ENCODE peak calls at places on chromosomes 16 and 17, in ten cellular contexts. M is A549; C is heart left ventricle; K is left ventricle myocardium inferior; X is fibroblast of villous mesenchyme; F is WTC11; I is pancreas; L is kidney epithelial cell; O is CD4-positive, alpha-beta T cell; N is activated B cell treated with CpG ODN at 0.5 μM for 24 hours. S is an unnamed sample.

GRCh38 chr16:87000007-87000406 is 317.2 kb downstream of the C16orf95 start:
- DNase-seq in M (peak), L (peak), F (no peak), K (no peak), N (no peak), I (no peak), C (no peak), O (no peak), X (no peak), S (no peak)

GRCh38 chr17:47649972-47650524 is 329 bp downstream of the KPNB1 start:
- DNase-seq in K (no peak), C (no peak), X (no peak), L (no peak), O (peak), M (no peak), N (no peak), F (no peak), I (no peak), S (no peak)

GRCh38 chr17:34371405-34371804 is 8.4 kb upstream of the CCL1 start:
- DNase-seq in X (no peak), N (no peak), K (no peak), I (no peak), F (no peak), L (no peak), O (no peak), M (no peak), C (no peak), S (no peak)

GRCh38 chr17:82882715-82883446 is 43.1 kb upstream of the ZNF750 start:
- DNase-seq in X (no peak), C (peak), O (peak), K (no peak), M (no peak), N (no peak), I (peak), F (no peak), L (no peak), S (peak)

GRCh38 chr16:49120631-49121030 is 161.0 kb downstream of the CBLN1 start:
- DNase-seq in I (no peak), L (no peak), F (no peak), M (no peak), K (no peak), C (no peak), X (no peak), N (no peak), O (no peak), S (no peak)

GRCh38 chr16:67897231-67897630 is 4.2 kb downstream of the PSKH1 start:
- DNase-seq in K (no peak), L (no peak), N (no peak), I (no peak), F (no peak), C (no peak), M (no peak), O (no peak), X (peak), S (no peak)

GRCh38 chr17:76496464-76496863 is 4.8 kb downstream of the RHBDF2 start:
- DNase-seq in K (no peak), C (no peak), O (no peak), N (no peak), M (no peak), X (no peak), F (no peak), I (no peak), L (no peak), S (no peak)

GRCh38 chr16:1781254-1781653 is 1.1 kb downstream of the SPSB3 start:
- DNase-seq in N (no peak), I (peak), F (no peak), O (no peak), L (no peak), M (no peak), C (peak), X (no peak), K (no peak), S (no peak)

GRCh38 chr17:40564883-40565744 is at the start of gene CCR7:
- DNase-seq in I (no peak), M (no peak), N (peak), F (no peak), C (no peak), K (no peak), O (peak), X (no peak), L (no peak), S (peak)

GRCh38 chr17:65656390-65657250 is 95.2 kb upstream of the AXIN2 start:
- DNase-seq in I (no peak), C (no peak), M (peak), O (no peak), L (no peak), N (no peak), X (peak), F (no peak), K (no peak), S (no peak)

GRCh38 chr16:86876499-86876898 is 298.1 kb downstream of the FOXL1 start:
- DNase-seq in X (no peak), M (no peak), K (no peak), I (no peak), L (no peak), O (no peak), F (no peak), N (no peak), C (no peak), S (no peak)

GRCh38 chr17:47871048-47871447 is 20.1 kb upstream of the SP6 start:
- DNase-seq in O (no peak), K (no peak), M (no peak), I (no peak), L (no peak), F (no peak), C (no peak), N (no peak), X (no peak), S (no peak)

GRCh38 chr16:726438-727290 is at the start of the genes CCDC78 and HAGHL:
- DNase-seq in N (peak), C (peak), M (no peak), I (no peak), K (peak), X (peak), O (peak), F (peak), L (no peak), S (peak)

GRCh38 chr16:66152841-66153525 is 213.5 kb upstream of the CDH5 start:
- DNase-seq in L (no peak), M (peak), N (no peak), C (no peak), F (no peak), I (no peak), O (no peak), X (peak), K (no peak), S (no peak)

GRCh38 chr17:50144845-50145531 is 5.5 kb downstream of the PPP1R9B start:
- DNase-seq in K (no peak), I (no peak), C (peak), F (no peak), N (no peak), X (no peak), O (no peak), L (no peak), M (no peak), S (no peak)

GRCh38 chr17:82754297-82755208 is 2.7 kb downstream of the TBCD start:
- DNase-seq in C (no peak), M (peak), F (peak), N (no peak), I (no peak), K (no peak), L (no peak), O (no peak), X (peak), S (no peak)

GRCh38 chr17:57957120-57957850 is 2.1 kb upstream of the CUEDC1 start:
- DNase-seq in N (no peak), F (no peak), C (no peak), L (no peak), M (no peak), K (no peak), X (no peak), O (no peak), I (no peak), S (no peak)

GRCh38 chr17:38443356-38444026 is 15.2 kb downstream of the ARHGAP23 start:
- DNase-seq in O (no peak), M (no peak), K (no peak), N (no peak), C (no peak), X (no peak), L (no peak), F (no peak), I (no peak), S (no peak)

GRCh38 chr16:20853981-20854620 is 46.1 kb downstream of the DCUN1D3 start:
- DNase-seq in I (no peak), X (no peak), F (no peak), C (no peak), L (no peak), K (no peak), M (no peak), N (no peak), O (no peak), S (no peak)

GRCh38 chr16:24208710-24209109 is 47.4 kb upstream of the CACNG3 start:
- DNase-seq in X (no peak), N (no peak), M (no peak), I (no peak), F (peak), L (no peak), K (no peak), C (no peak), O (no peak), S (no peak)

GRCh38 chr17:56908061-56908542 is 5.7 kb downstream of the TRIM25 start:
- DNase-seq in I (no peak), L (no peak), O (peak), N (peak), M (peak), K (peak), C (peak), X (no peak), F (no peak), S (peak)

GRCh38 chr16:58464916-58465731 is 34.8 kb upstream of the NDRG4 start:
- DNase-seq in X (no peak), C (peak), L (no peak), O (no peak), I (no peak), M (peak), N (no peak), K (no peak), F (peak), S (no peak)

GRCh38 chr16:71520550-71520949 is 5.7 kb upstream of the CHST4 start:
- DNase-seq in K (no peak), N (no peak), L (no peak), C (no peak), X (no peak), O (no peak), M (no peak), F (no peak), I (no peak), S (no peak)

GRCh38 chr17:30788918-30789317 is 35.6 kb downstream of the CRLF3 start:
- DNase-seq in K (no peak), M (no peak), O (no peak), C (no peak), X (no peak), L (no peak), F (no peak), N (no peak), I (no peak), S (no peak)

GRCh38 chr16:68563631-68564366 is 24.7 kb downstream of the ZFP90 start:
- DNase-seq in N (no peak), I (no peak), M (peak), O (no peak), C (no peak), X (no peak), F (no peak), K (no peak), L (no peak), S (no peak)

GRCh38 chr16:85835227-85835751 is 35.8 kb downstream of the COX4I1 start:
- DNase-seq in M (no peak), L (no peak), N (no peak), F (no peak), I (no peak), X (no peak), C (no peak), K (no peak), O (no peak), S (no peak)

GRCh38 chr17:72726936-72727335 is 365.6 kb downstream of the SLC39A11 start:
- DNase-seq in F (no peak), X (no peak), I (no peak), N (no peak), C (no peak), L (peak), O (peak), M (no peak), K (no peak), S (no peak)

GRCh38 chr17:5378566-5379207 is 40.8 kb downstream of the NUP88 start:
- DNase-seq in X (no peak), I (no peak), N (no peak), O (no peak), M (no peak), K (no peak), C (no peak), F (no peak), L (no peak), S (no peak)

GRCh38 chr17:681738-682137 is 32.9 kb downstream of the VPS53 start:
- DNase-seq in K (no peak), L (no peak), I (no peak), N (no peak), M (no peak), O (no peak), F (no peak), X (peak), C (no peak), S (no peak)

GRCh38 chr16:85950519-85950918 is 51.6 kb downstream of the IRF8 start:
- DNase-seq in N (no peak), I (no peak), M (no peak), L (no peak), O (no peak), C (no peak), F (no peak), K (no peak), X (no peak), S (no peak)

GRCh38 chr16:31868701-31869167 is 4.9 kb upstream of the ZNF267 start:
- DNase-seq in F (peak), M (peak), K (peak), N (peak), X (peak), C (peak), I (peak), O (peak), L (no peak), S (peak)

GRCh38 chr17:65557349-65558310 is 3.8 kb downstream of the AXIN2 start:
- DNase-seq in I (no peak), N (no peak), L (peak), M (peak), O (no peak), F (no peak), X (no peak), C (no peak), K (no peak), S (no peak)

GRCh38 chr17:80395402-80396151 is 19.4 kb upstream of the ENDOV start:
- DNase-seq in F (no peak), M (no peak), K (no peak), N (no peak), O (no peak), I (no peak), C (no peak), X (no peak), L (no peak), S (no peak)

DNA sequence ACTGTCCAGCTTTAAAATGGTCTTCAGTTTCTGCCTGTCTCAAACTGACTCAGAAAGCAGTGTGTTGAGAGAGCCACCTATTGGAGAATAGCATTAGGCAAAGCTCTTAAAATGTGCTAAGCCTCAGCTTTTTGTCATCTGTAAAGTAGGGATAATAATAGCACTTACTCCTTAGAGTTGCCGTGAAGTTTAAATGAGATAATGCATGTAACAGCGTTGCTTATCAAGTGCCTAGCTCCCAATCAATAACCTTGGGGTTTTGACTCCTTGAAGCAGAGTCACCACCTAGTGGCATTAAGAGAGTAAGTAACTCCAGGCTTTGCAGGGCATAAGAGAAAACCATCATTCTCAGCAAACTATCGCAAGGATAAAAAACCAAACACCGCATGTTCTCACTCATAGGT is 163.3 kb downstream of the HS3ST2 start:
- DNase-seq in N (no peak), L (no peak), I (no peak), M (peak), F (no peak), X (peak), O (no peak), C (no peak), K (no peak), S (no peak)
- TF ChIP-seq CTCF in N (no peak), L (peak), I (no peak), M (peak), F (no peak), X (peak), O (no peak), C (peak), K (no peak), S (no peak)

GRCh38 chr17:43171761-43172487 is 910 bp downstream of the NBR1 start:
- DNase-seq in X (peak), I (peak), L (peak), C (peak), N (peak), M (peak), F (no peak), K (no peak), O (no peak), S (no peak)
- TF ChIP-seq CTCF in X (peak), I (no peak), L (peak), C (peak), N (no peak), M (peak), F (no peak), K (peak), O (peak), S (no peak)

GRCh38 chr16:12260647-12261262 is 284.2 kb downstream of the SNX29 start:
- DNase-seq in F (peak), X (peak), N (no peak), I (no peak), M (peak), C (peak), K (no peak), L (no peak), O (no peak), S (no peak)
- TF ChIP-seq CTCF in F (no peak), X (no peak), N (no peak), I (no peak), M (peak), C (no peak), K (no peak), L (no peak), O (no peak), S (no peak)

DNA sequence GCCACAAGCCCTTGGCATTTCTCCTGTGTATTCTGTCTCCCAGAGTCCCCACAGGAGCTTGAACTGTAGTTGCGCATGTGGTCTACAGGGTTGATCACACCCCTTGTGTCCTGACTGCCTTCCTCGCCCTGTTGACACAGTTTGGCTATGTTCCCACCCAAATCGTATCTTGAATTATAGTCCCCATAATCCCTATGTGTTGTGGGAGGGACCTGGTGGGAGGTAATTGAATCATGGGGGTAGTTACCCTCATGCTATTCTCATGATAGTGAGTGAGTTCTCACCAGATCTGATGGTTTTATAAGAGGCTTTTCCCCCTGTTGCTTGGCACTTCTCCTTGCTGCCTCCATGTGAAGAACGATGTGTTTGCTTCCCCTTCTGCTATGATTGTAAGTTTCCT is 21.2 kb downstream of the ADAD2 start:
- DNase-seq in M (no peak), L (no peak), I (no peak), N (no peak), F (no peak), C (no peak), K (no peak), O (no peak), X (no peak), S (no peak)
- TF ChIP-seq CTCF in M (no peak), L (no peak), I (no peak), N (no peak), F (no peak), C (no peak), K (no peak), O (no peak), X (no peak), S (no peak)

DNA sequence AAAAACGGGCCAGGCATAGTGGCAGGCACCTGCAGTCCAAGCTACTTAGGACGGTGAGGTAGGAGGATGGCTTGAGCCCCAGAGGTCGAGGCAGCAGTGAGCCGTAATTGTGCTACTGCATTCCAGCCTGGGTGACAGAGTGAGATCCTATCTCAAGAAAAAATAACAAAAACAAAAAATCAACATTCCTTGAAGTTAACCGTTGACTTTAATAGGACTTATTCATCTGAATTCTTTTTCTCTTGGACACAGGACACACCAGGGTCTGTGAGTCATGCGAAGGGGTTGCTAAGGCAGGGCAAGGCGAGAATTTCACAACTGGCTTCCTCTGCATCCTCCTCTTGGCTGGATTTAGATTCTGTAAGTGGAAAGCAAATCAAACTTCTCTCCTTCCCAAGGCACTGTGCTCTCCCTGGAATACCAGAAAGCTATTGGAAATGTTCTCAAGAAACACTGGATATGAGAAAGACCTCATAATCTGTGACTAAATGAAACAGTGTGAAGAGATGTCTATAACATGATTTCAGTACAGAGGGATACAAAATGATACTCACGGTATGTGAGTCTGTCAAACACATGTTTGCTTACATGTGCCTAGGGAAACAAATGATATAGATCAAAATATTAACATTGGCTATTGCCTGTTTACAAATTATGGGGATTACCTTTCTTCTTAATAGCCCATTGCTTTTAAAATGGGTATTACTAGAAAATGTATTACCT is 99.6 kb downstream of the SYCE1L start:
- DNase-seq in O (no peak), X (peak), C (no peak), K (no peak), F (no peak), I (no peak), M (peak), N (no peak), L (peak), S (no peak)
- TF ChIP-seq CTCF in O (no peak), X (no peak), C (no peak), K (no peak), F (no peak), I (no peak), M (no peak), N (no peak), L (no peak), S (no peak)

GRCh38 chr16:3610698-3611144 is 685 bp downstream of the SLX4 start:
- DNase-seq in F (no peak), C (no peak), I (no peak), M (no peak), K (no peak), X (no peak), N (no peak), O (no peak), L (no peak), S (no peak)

GRCh38 chr16:3612510-3613466 is 1.4 kb upstream of the SLX4 start:
- DNase-seq in K (no peak), M (no peak), O (no peak), L (no peak), F (peak), X (no peak), C (no peak), N (no peak), I (no peak), S (no peak)

GRCh38 chr16:3608069-3608468 is 3.3 kb downstream of the SLX4 start:
- DNase-seq in X (no peak), O (no peak), N (no peak), L (no peak), K (no peak), M (no peak), C (no peak), I (no peak), F (peak), S (no peak)

GRCh38 chr16:3609895-3610697 is 1.3 kb downstream of the SLX4 start:
- DNase-seq in X (no peak), N (no peak), C (no peak), F (peak), M (no peak), L (no peak), I (no peak), O (no peak), K (no peak), S (no peak)

DNA sequence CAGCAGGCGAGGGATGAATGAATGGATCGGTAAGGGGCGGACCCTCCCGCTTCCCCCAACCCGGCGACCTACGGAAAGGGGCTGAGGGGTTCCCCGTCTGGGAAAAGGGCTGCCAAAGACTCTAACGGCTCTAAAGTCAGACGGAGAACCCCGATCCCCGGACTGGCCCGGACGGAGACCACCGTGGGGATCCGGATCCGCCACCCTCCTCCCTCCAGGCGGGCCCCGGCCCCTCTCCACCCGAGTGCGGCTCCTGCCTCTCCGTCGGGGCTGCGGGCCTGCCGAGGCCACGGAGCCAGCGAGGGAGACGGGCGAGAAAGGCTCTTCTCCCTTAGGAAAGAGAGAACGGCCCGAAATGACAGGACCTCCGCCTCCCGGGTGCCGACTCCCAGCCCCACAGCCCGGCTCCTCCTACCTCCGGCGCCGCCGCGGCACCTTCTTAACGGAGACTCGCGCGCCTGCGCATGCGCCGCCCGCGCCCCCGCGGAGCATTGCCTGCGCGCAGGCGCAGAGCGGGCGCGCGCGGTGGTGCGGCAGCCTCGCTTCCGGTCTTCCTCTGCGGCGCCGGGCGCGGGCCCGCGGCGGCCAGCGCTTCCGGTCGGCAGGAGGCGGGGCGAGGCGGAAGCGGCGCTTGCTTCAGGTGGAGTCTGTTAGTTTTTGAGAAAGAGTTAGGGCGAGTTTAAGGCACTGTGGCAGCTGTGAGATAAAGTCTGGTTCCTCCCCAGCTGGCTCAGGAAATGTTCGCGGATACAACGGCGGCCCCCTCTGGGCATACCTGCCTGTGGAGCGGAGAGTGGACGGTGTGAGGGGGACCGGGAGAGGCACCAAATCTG is at the start of gene SLX4:
- DNase-seq in K (peak), O (peak), C (peak), N (peak), F (peak), L (peak), I (peak), X (peak), M (peak), S (peak)
- TF ChIP-seq CTCF in K (no peak), O (no peak), C (no peak), N (no peak), F (no peak), L (no peak), I (no peak), X (no peak), M (no peak), S (no peak)

S was measured in natural killer cell.